ENCODE peak calls at places on chromosomes 5 and 9, in seven cellular contexts. U, T, Z, L, X, D and O are unnamed samples.

GRCh38 chr5:34854459-34855174 is 15.7 kb downstream of the TTC23L start:
- DNase-seq in U (no peak), T (no peak), Z (no peak), L (no peak), X (no peak), D (no peak), O (no peak)

GRCh38 chr9:76372345-76372744 is 21.9 kb downstream of the RFK start:
- DNase-seq in U (no peak), T (no peak), Z (no peak), L (no peak), X (no peak), D (no peak), O (no peak)

GRCh38 chr9:17480966-17481365 is 97.9 kb upstream of the SH3GL2 start:
- DNase-seq in U (no peak), T (no peak), Z (no peak), L (no peak), X (no peak), D (no peak), O (no peak)

GRCh38 chr5:154898210-154898609 is 39.8 kb downstream of the CNOT8 start:
- DNase-seq in U (no peak), T (no peak), Z (no peak), L (no peak), X (no peak), D (peak), O (no peak)

GRCh38 chr5:62985749-62986148 is 407.1 kb downstream of the LRRC70 start:
- DNase-seq in U (peak), T (no peak), Z (no peak), L (no peak), X (no peak), D (no peak), O (no peak)

GRCh38 chr9:100104314-100104713 is 5.3 kb downstream of the INVS start:
- DNase-seq in U (peak), T (no peak), Z (peak), L (no peak), X (no peak), D (peak), O (no peak)

GRCh38 chr9:18632624-18633407 is 158.9 kb downstream of the ADAMTSL1 start:
- DNase-seq in U (no peak), T (no peak), Z (peak), L (peak), X (no peak), D (peak), O (peak)

GRCh38 chr5:92979716-92980115 is 601.3 kb downstream of the NR2F1-AS1 start:
- DNase-seq in U (no peak), T (no peak), Z (no peak), L (no peak), X (no peak), D (no peak), O (no peak)

GRCh38 chr5:127933348-127933747 is 150.2 kb upstream of the SLC12A2 start:
- DNase-seq in U (no peak), T (no peak), Z (no peak), L (no peak), X (no peak), D (no peak), O (no peak)

DNA sequence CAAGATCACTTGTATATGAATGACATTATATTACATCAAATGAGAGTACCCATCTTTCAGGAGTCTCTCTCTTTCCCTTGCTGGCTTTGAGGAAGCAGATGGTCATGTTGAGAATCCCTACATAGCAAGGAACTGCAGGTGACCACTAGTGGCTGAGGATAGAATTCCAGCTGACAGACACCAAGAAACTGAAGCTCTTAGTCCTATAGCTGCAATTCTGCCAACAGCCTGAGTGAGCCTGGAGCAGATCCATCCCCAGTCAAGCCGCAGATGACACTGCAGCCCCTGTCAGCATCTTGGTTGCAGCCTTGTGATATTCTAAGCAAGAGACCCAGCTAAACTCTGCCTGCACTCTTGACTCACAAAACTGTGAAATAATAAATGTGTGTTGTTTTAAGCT is 531.5 kb downstream of the CSNK1G3 start:
- DNase-seq in U (peak), T (no peak), Z (no peak), L (no peak), X (no peak), D (peak), O (no peak)
- TF ChIP-seq CTCF in U (peak), T (no peak), Z (no peak), L (no peak), X (no peak), D (peak), O (no peak)

GRCh38 chr9:124044448-124044847 is 32.9 kb downstream of the LHX2 start:
- DNase-seq in U (no peak), T (no peak), Z (no peak), L (no peak), X (no peak), D (no peak), O (no peak)

GRCh38 chr9:124040935-124041816 is 29.6 kb downstream of the LHX2 start:
- DNase-seq in U (peak), T (no peak), Z (no peak), L (peak), X (no peak), D (no peak), O (no peak)

GRCh38 chr9:124040186-124040920 is 28.8 kb downstream of the LHX2 start:
- DNase-seq in U (peak), T (no peak), Z (no peak), L (no peak), X (no peak), D (peak), O (no peak)

GRCh38 chr9:124042168-124042775 is 30.7 kb downstream of the LHX2 start:
- DNase-seq in U (no peak), T (peak), Z (no peak), L (no peak), X (no peak), D (no peak), O (no peak)

GRCh38 chr9:124041817-124042116 is 30.2 kb downstream of the LHX2 start:
- DNase-seq in U (no peak), T (peak), Z (no peak), L (no peak), X (no peak), D (no peak), O (no peak)
- TF ChIP-seq CTCF in U (no peak), T (no peak), Z (no peak), L (no peak), X (no peak), D (no peak), O (no peak)

GRCh38 chr5:78533356-78533755 is 115.2 kb downstream of the LHFPL2 start:
- DNase-seq in U (peak), T (no peak), Z (no peak), L (no peak), X (no peak), D (peak), O (no peak)
- TF ChIP-seq CTCF in U (peak), T (peak), Z (peak), L (no peak), X (no peak), D (peak), O (peak)

GRCh38 chr5:130871346-130872086 is 293.5 kb downstream of the HINT1 start:
- DNase-seq in U (peak), T (no peak), Z (peak), L (peak), X (no peak), D (peak), O (peak)
- TF ChIP-seq CTCF in U (peak), T (peak), Z (peak), L (peak), X (peak), D (peak), O (peak)

DNA sequence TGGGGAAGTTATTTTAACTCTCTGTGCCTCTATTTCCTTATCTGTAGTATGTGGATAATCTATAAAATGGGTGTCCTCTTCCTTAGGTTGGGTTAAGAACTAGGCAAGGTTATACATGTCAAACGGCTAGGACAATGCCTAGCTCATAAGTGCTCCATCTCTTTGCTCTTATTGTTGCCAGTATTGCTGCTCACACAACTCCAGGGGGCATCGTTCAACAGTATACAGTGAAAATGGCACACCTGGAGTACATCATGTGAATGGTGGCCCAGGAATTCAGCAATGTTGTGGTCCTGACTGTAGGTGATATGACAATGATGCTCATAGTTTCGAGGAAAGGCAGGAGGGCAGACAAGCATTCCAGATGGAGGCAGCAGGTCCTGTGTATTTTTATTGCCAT is 30.1 kb downstream of the SLIT3 start:
- DNase-seq in U (no peak), T (no peak), Z (no peak), L (no peak), X (no peak), D (no peak), O (no peak)
- TF ChIP-seq CTCF in U (peak), T (no peak), Z (no peak), L (no peak), X (no peak), D (no peak), O (no peak)

GRCh38 chr5:23840083-23840482 is 332.7 kb downstream of the PRDM9 start:
- DNase-seq in U (no peak), T (no peak), Z (no peak), L (no peak), X (no peak), D (no peak), O (no peak)
- TF ChIP-seq CTCF in U (no peak), T (peak), Z (peak), L (no peak), X (no peak), D (peak), O (no peak)

GRCh38 chr9:128723352-128723865 is 518 bp downstream of the ZDHHC12 start:
- DNase-seq in U (no peak), T (no peak), Z (peak), L (no peak), X (no peak), D (no peak), O (no peak)

GRCh38 chr9:128721487-128722010 is 2.4 kb downstream of the ZDHHC12 start:
- DNase-seq in U (no peak), T (no peak), Z (no peak), L (no peak), X (no peak), D (no peak), O (no peak)

GRCh38 chr9:128723866-128724743 is at the start of gene ZDHHC12:
- DNase-seq in U (peak), T (peak), Z (peak), L (peak), X (peak), D (peak), O (peak)

GRCh38 chr9:128720841-128721486 is 3.0 kb downstream of the ZDHHC12 start:
- DNase-seq in U (no peak), T (no peak), Z (no peak), L (no peak), X (no peak), D (no peak), O (no peak)

DNA sequence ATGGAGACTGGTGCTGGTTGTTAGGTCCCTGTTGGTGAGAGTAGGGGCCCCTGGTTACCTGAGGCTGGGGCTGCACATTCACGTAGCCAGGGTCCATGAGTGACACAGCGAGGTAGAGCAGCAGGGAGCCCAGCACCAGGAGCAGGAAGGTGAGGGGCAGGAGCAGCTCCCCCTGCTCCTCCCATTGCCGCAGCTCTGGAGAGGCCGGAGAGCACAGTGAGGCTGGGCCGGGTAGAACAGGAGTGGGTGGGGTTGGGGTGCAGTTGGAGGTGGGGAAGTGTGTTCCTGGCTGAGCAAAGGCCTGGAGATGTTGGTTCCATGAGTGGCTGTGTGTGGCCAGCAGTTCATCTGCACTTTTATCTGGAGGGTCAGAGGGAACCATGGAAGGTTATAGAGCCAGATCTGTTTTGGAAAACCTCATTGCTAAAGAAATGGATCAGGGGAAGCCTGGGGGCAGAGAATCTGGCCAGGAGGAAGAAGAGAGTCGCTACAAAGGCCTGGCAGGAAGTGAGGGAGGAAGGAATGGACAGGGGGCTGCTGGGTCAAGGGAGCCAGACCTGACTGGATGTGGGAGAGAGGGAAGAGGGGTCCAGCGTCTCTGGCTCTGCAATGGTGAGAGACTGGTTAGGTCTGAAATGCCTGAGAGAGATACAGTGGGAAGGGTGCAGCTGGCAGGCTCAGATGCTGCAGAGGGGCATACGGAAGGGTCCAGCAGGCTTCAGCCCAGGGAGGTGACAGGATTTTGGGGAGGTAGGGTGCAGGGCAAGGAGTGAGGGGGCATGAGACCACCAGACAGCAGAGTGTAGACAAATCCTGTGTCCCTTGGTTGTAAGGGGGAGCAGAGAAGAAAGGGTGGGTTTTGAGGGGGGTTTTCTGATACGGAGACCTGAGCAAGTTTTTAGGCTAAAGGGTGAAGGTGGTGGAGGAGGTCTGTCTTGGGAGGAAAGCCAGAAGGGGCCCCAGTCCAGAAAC is 1.3 kb downstream of the ZDHHC12 start:
- DNase-seq in U (no peak), T (no peak), Z (no peak), L (no peak), X (no peak), D (no peak), O (no peak)
- TF ChIP-seq CTCF in U (no peak), T (no peak), Z (no peak), L (no peak), X (no peak), D (no peak), O (no peak)

DNA sequence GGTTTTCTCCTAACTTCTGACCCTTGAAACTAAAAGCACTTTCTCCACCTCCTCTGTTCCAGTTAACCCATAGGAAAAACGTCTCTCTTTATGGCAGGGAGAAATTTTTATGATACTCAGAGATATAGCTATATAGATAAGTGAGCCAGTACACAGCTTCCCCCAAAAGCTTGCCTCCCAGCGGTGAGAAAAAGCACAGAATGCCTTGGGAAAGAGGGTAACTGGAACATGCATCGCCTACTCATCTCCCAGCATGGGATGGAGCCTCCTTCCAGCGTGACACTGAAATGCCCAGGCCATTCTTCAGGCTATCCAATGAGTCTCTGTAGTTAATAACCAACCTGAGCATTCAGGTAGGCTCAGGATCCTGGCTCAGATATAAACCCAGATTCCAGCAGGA is 963.1 kb upstream of the DMAC1 start:
- DNase-seq in U (peak), T (no peak), Z (no peak), L (no peak), X (no peak), D (no peak), O (no peak)
- TF ChIP-seq CTCF in U (peak), T (no peak), Z (no peak), L (no peak), X (no peak), D (no peak), O (no peak)

GRCh38 chr5:43006411-43007202 is 33.5 kb downstream of the ANXA2R start:
- DNase-seq in U (no peak), T (no peak), Z (no peak), L (no peak), X (no peak), D (peak), O (no peak)

GRCh38 chr5:43010956-43011355 is 29.2 kb downstream of the ANXA2R start:
- DNase-seq in U (no peak), T (no peak), Z (no peak), L (no peak), X (no peak), D (peak), O (no peak)

GRCh38 chr5:43007246-43007910 is 32.7 kb downstream of the ANXA2R start:
- DNase-seq in U (peak), T (peak), Z (peak), L (peak), X (peak), D (peak), O (peak)

GRCh38 chr5:43008369-43009158 is 31.6 kb downstream of the ANXA2R start:
- DNase-seq in U (peak), T (peak), Z (peak), L (peak), X (peak), D (peak), O (no peak)

DNA sequence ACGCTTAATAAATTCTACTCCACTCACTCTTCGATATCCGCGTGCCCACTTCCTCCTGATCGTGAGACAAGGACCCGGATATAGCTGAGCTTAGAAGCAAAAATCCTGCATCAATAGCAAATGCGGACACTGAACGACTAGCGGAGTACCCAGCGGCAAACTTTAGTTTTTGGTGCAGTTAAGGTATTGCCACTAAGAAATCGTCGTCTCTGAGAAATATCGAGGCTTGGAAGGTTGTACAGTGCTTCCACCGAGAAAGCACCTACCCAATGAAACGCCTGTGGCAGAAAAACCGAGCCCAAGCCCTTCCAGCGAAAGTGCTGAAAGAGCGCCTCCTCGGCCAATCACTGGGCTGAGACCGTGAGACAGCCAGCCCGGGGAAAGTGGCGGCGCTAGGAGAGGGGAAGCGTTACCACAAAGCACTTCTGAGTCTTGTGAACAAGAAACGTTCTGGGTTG is 32.2 kb downstream of the ANXA2R start:
- DNase-seq in U (peak), T (peak), Z (peak), L (peak), X (peak), D (peak), O (no peak)
- TF ChIP-seq CTCF in U (peak), T (peak), Z (no peak), L (no peak), X (no peak), D (no peak), O (peak)

GRCh38 chr5:7261900-7262299 is 134.0 kb upstream of the ADCY2 start:
- DNase-seq in U (no peak), T (no peak), Z (no peak), L (no peak), X (no peak), D (no peak), O (no peak)

DNA sequence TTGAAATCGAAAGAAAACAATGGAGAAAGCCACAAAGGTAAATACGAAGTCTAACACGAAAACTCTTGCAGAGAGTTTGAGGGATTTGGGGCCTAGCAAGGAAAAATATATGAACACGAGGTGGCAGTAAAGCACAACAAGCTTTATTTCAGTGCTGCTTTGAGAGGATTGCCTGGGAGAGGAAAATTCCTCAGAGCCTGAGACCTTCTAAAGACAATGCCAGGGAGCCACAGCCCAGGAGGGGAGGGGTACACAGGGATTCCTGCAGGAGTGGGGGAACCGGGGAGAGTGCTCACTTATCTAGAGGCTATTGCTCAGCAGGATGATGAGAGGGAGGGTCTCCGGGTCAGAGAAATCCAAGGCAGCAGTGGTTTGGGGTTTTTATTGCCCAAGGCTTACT is 134.9 kb upstream of the ADCY2 start:
- DNase-seq in U (peak), T (peak), Z (no peak), L (no peak), X (no peak), D (peak), O (peak)
- TF ChIP-seq CTCF in U (peak), T (peak), Z (peak), L (peak), X (peak), D (peak), O (peak)